ENCODE peak calls at places on chromosomes 13 and 19, in eight cellular contexts. Z is psoas muscle; D is cardiac muscle cell; J is neural progenitor cell; E is CD8-positive, alpha-beta T cell; F is fibroblast of lung; O is IMR-90; V is CD4-positive, CD25-positive, alpha-beta regulatory T cell. B is an unnamed sample.
A peak's percentile ranks its signal among the peaks of the same experiment; 100 is the strongest.

GRCh38 chr13:68234278-68234677 is 1004.1 kb upstream of the PCDH9 start:
- DNase-seq in E (no peak), O (no peak), F (peak; percentile 36), D (peak; percentile 5), Z (no peak), V (no peak), J (peak; percentile 36), B (no peak)

GRCh38 chr19:2888739-2889224 is 11.9 kb upstream of the ZNF57 start:
- DNase-seq in D (no peak), J (no peak), F (no peak), E (peak; percentile 38), O (no peak), V (peak; percentile 57), Z (peak; percentile 58), B (peak; percentile 85)

GRCh38 chr19:6412111-6412999 is 12.3 kb downstream of the KHSRP start:
- DNase-seq in J (peak; percentile 68), Z (no peak), E (peak; percentile 34), D (peak; percentile 67), V (peak; percentile 26), O (no peak), F (peak; percentile 9), B (no peak)

GRCh38 chr13:25977216-25977615 is 74.6 kb downstream of the SHISA2 start:
- DNase-seq in D (peak; percentile 10), E (no peak), Z (no peak), J (peak; percentile 82), F (no peak), V (no peak), O (no peak), B (no peak)

GRCh38 chr19:38524994-38525634 is 91.6 kb downstream of the RYR1 start:
- DNase-seq in O (no peak), F (no peak), D (no peak), V (no peak), J (no peak), E (no peak), Z (no peak), B (no peak)

GRCh38 chr13:109922518-109922917 is 136.1 kb upstream of the IRS2 start:
- DNase-seq in J (no peak), F (peak; percentile 32), D (no peak), V (no peak), O (peak; percentile 44), E (no peak), Z (no peak), B (no peak)

GRCh38 chr13:99190147-99190985 is 10.3 kb upstream of the UBAC2 start:
- DNase-seq in E (no peak), Z (no peak), D (no peak), V (no peak), F (no peak), O (no peak), J (no peak), B (no peak)

GRCh38 chr13:39148513-39148961 is 110.3 kb downstream of the NHLRC3 start:
- DNase-seq in O (no peak), F (peak; percentile 68), J (peak; percentile 25), Z (no peak), V (no peak), D (no peak), E (no peak), B (no peak)

GRCh38 chr13:41344358-41344757 is 33.3 kb downstream of the NAA16 start:
- DNase-seq in Z (no peak), V (no peak), J (no peak), E (no peak), D (no peak), O (no peak), F (no peak), B (no peak)

GRCh38 chr13:24032252-24032651 is 128.3 kb upstream of the SPATA13 start:
- DNase-seq in V (no peak), Z (no peak), E (no peak), D (no peak), F (peak; percentile 75), O (peak; percentile 84), J (no peak), B (no peak)

GRCh38 chr13:111493468-111493867 is 173.0 kb downstream of the TEX29 start:
- DNase-seq in D (no peak), V (no peak), J (no peak), F (no peak), O (no peak), E (no peak), Z (no peak), B (no peak)

GRCh38 chr19:36417752-36418286 is 625 bp downstream of the ZFP82 start:
- DNase-seq in E (no peak), V (no peak), O (no peak), F (no peak), J (peak; percentile 63), Z (no peak), D (no peak), B (no peak)

GRCh38 chr19:23787106-23787505 is 28.4 kb upstream of the ZNF681 start:
- DNase-seq in V (no peak), Z (no peak), J (no peak), D (no peak), F (peak; percentile 26), E (no peak), O (peak; percentile 1), B (no peak)

GRCh38 chr13:27449081-27449603 is 1.2 kb downstream of the MTIF3 start:
- DNase-seq in D (no peak), O (no peak), F (no peak), V (no peak), E (no peak), Z (no peak), J (no peak), B (no peak)

GRCh38 chr19:19643158-19644053 is at the start of gene GMIP:
- DNase-seq in F (peak; percentile 41), O (peak; percentile 29), Z (peak; percentile 72), V (peak; percentile 83), E (peak; percentile 85), D (peak; percentile 81), J (peak; percentile 88), B (peak; percentile 87)

GRCh38 chr19:12364391-12365093 is 941 bp downstream of the ZNF442 start:
- DNase-seq in V (no peak), J (peak; percentile 33), D (peak; percentile 27), Z (no peak), F (peak; percentile 6), E (no peak), O (peak; percentile 4), B (peak; percentile 75)

GRCh38 chr19:51020988-51021651 is 1.6 kb upstream of the KLK10 start:
- DNase-seq in V (no peak), D (peak; percentile 58), F (peak; percentile 56), E (no peak), Z (no peak), J (peak; percentile 74), O (peak; percentile 51), B (peak; percentile 1)

GRCh38 chr19:51809787-51810186 is 14.8 kb downstream of the FPR3 start:
- DNase-seq in V (no peak), F (no peak), Z (no peak), O (no peak), E (no peak), D (no peak), J (no peak), B (no peak)

GRCh38 chr19:35459414-35460082 is 11.5 kb downstream of the FFAR2 start:
- DNase-seq in J (no peak), V (no peak), E (no peak), F (peak; percentile 87), D (no peak), Z (peak; percentile 43), O (no peak), B (no peak)

GRCh38 chr19:4602915-4603314 is 36.4 kb upstream of the TNFAIP8L1 start:
- DNase-seq in J (no peak), Z (no peak), E (no peak), O (no peak), F (no peak), D (no peak), V (no peak), B (no peak)

GRCh38 chr13:36355632-36356031 is 9.4 kb upstream of the SPART start:
- DNase-seq in O (no peak), V (no peak), J (no peak), F (no peak), E (no peak), Z (no peak), D (no peak), B (no peak)
- H3K27me3 ChIP-seq in O (no peaks in the 10 kb centered on the region), V (no peaks in the 10 kb centered on the region), J (no peaks in the 10 kb centered on the region), F (no peaks in the 10 kb centered on the region), E (no peaks in the 10 kb centered on the region), Z (no peaks in the 10 kb centered on the region), D (no peaks in the 10 kb centered on the region), B (no peaks in the 10 kb centered on the region)

GRCh38 chr19:32580901-32581703 is at the start of gene PDCD5:
- DNase-seq in Z (peak; percentile 98), O (peak; percentile 89), J (peak; percentile 97), F (peak; percentile 92), E (peak; percentile 98), D (peak; percentile 97), V (peak; percentile 95), B (peak; percentile 99)

GRCh38 chr19:32576790-32577189 is 4.2 kb upstream of the PDCD5 start:
- DNase-seq in V (no peak), J (no peak), F (no peak), D (no peak), O (no peak), Z (no peak), E (no peak), B (no peak)

GRCh38 chr19:32581704-32582164 is 744 bp downstream of the PDCD5 start:
- DNase-seq in E (no peak), F (peak; percentile 43), J (peak; percentile 57), D (peak; percentile 45), V (no peak), O (peak; percentile 66), Z (peak; percentile 21), B (no peak)

DNA sequence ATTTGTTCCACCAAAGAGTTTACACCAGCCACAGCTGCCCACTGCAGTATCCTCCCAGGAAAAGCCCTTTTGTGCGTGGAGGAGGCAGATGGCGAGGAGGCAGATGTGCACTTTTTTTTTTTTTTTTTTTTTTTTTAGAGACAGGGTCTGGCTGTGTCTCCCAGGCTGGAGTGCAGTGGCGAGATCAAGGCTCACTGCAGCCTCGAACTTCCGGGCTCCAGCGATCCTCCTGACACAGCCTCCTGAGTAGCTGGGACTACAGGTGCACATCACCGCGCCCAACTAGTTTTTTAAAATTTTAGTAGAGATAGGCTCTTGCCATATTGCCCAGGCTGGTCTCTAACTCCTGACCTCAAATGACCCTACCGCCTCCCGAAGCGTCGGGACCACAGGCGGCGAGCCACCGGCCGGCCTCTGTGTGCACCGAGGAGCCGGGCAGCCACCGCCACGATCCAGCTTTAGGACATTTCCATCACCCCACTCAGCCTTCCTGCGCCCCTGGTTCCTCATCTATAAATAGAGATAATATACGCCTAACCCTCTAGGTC is 563 bp upstream of the PDCD5 start:
- DNase-seq in E (no peak), D (no peak), V (no peak), O (no peak), Z (no peak), J (no peak), F (no peak), B (no peak)
- H3K4me3 ChIP-seq in E (peak overlapping the region; percentile 87), D (peak overlapping the region; percentile 77), V (peak overlapping the region; percentile 76), O (peak overlapping the region; percentile 81), Z (peak overlapping the region; percentile 94), J (peak overlapping the region; percentile 78), F (peak overlapping the region; percentile 76), B (peak overlapping the region; percentile 3)

GRCh38 chr13:114145722-114146121 is 13.3 kb upstream of the RASA3 start:
- DNase-seq in F (no peak), Z (no peak), O (no peak), J (peak; percentile 7), V (no peak), D (no peak), E (no peak), B (peak; percentile 42)
- H3K27me3 ChIP-seq in F (peaks cover 2% of the 10 kb centered on the region), Z (no peaks in the 10 kb centered on the region), O (peaks cover 20% of the 10 kb centered on the region), J (no peaks in the 10 kb centered on the region), V (no peaks in the 10 kb centered on the region), D (no peaks in the 10 kb centered on the region), E (no peaks in the 10 kb centered on the region), B (no peaks in the 10 kb centered on the region)

GRCh38 chr13:103055166-103055565 is 11.1 kb downstream of the SLC10A2 start:
- DNase-seq in D (no peak), Z (no peak), V (no peak), E (no peak), J (no peak), F (no peak), O (no peak), B (no peak)

GRCh38 chr13:103056008-103056407 is 10.2 kb downstream of the SLC10A2 start:
- DNase-seq in F (no peak), E (no peak), O (no peak), J (no peak), D (no peak), V (no peak), Z (no peak), B (no peak)
- H3K4me3 ChIP-seq in F (no peak overlapping the region), E (no peak overlapping the region), O (no peak overlapping the region), J (no peak overlapping the region), D (no peak overlapping the region), V (no peak overlapping the region), Z (no peak overlapping the region), B (no peak overlapping the region)